ENCODE peak calls at places on chromosomes 2 and 18, in eight cellular contexts. S is choroid plexus epithelial cell; R is NCI-H2081; V is LHCN-M2; G is naive thymus-derived CD4-positive, alpha-beta T cell; T is memory B cell; Y is ACHN; B is T1000. K is an unnamed sample.

GRCh38 chr18:45662468-45662867 is 47.2 kb downstream of the SLC14A2 start:
- DNase-seq in T (no peak), Y (no peak), V (peak), G (no peak), S (peak), R (no peak), B (no peak), K (no peak)

GRCh38 chr2:11677146-11678055 is 7.4 kb upstream of the NTSR2 start:
- DNase-seq in V (no peak), G (no peak), T (no peak), R (no peak), B (no peak), Y (no peak), S (no peak), K (no peak)

GRCh38 chr2:127414855-127415592 is 3.2 kb upstream of the PROC start:
- DNase-seq in R (no peak), Y (no peak), G (no peak), T (no peak), S (no peak), V (no peak), B (no peak), K (peak)

GRCh38 chr18:73613706-73614340 is 533.8 kb downstream of the FBXO15 start:
- DNase-seq in G (no peak), T (no peak), R (no peak), S (peak), V (no peak), Y (no peak), B (no peak), K (no peak)

GRCh38 chr2:13091463-13091862 is 374.7 kb downstream of the TRIB2 start:
- DNase-seq in G (no peak), V (no peak), T (no peak), B (no peak), Y (no peak), S (peak), R (no peak), K (no peak)

GRCh38 chr2:151111599-151112278 is 149.9 kb downstream of the RBM43 start:
- DNase-seq in S (peak), Y (peak), B (peak), G (no peak), V (peak), T (no peak), R (no peak), K (peak)

GRCh38 chr2:60998628-60999545 is 18.6 kb upstream of the PEX13 start:
- DNase-seq in G (peak), R (peak), S (peak), T (peak), Y (peak), V (peak), B (no peak), K (no peak)

GRCh38 chr2:119179951-119180350 is 21.4 kb upstream of the C1QL2 start:
- DNase-seq in V (peak), Y (peak), S (peak), T (no peak), R (no peak), B (no peak), G (no peak), K (no peak)

GRCh38 chr2:238016526-238016925 is 44.3 kb upstream of the SCLY start:
- DNase-seq in G (no peak), R (no peak), T (no peak), V (no peak), Y (no peak), B (no peak), S (no peak), K (no peak)

GRCh38 chr2:188721231-188721630 is 252.9 kb upstream of the COL3A1 start:
- DNase-seq in V (peak), S (no peak), G (no peak), B (no peak), T (no peak), Y (no peak), R (no peak), K (no peak)

GRCh38 chr2:1632510-1632909 is 111.8 kb downstream of the PXDN start:
- DNase-seq in R (no peak), T (no peak), G (no peak), S (no peak), Y (no peak), V (no peak), B (no peak), K (no peak)